ENCODE peak calls at places on chromosome 1, in six cellular contexts. One of them, this sample, is unnamed.

GRCh38 chr1:33256335-33256700 is at the start of gene ZNF362:
- DNase-seq in NB4: peak; percentile 75
- DNase-seq in A549: peak; percentile 49
- DNase-seq in K562: peak; percentile 31
- DNase-seq in HepG2: no peak
- DNase-seq in GM12878: no peak
- DNase-seq in this sample: peak; percentile 36

GRCh38 chr1:52032124-52032784 is 1.4 kb downstream of the KTI12 start:
- DNase-seq in GM12878: no peak
- DNase-seq in NB4: no peak
- DNase-seq in A549: no peak
- DNase-seq in HepG2: no peak
- DNase-seq in K562: peak; percentile 23
- DNase-seq in this sample: no peak

GRCh38 chr1:216462061-216462775 is 39.0 kb upstream of the USH2A start:
- DNase-seq in A549: peak; percentile 13
- DNase-seq in HepG2: no peak
- DNase-seq in GM12878: no peak
- DNase-seq in NB4: no peak
- DNase-seq in K562: no peak
- DNase-seq in this sample: no peak

GRCh38 chr1:150516616-150517015 is 1.1 kb downstream of the FALEC start:
- DNase-seq in NB4: peak; percentile 55
- DNase-seq in HepG2: peak; percentile 49
- DNase-seq in A549: peak; percentile 36
- DNase-seq in GM12878: no peak
- DNase-seq in K562: peak; percentile 68
- DNase-seq in this sample: peak; percentile 31

GRCh38 chr1:15523104-15523921 is 702 bp downstream of the CASP9 start:
- DNase-seq in HepG2: no peak
- DNase-seq in K562: peak; percentile 27
- DNase-seq in GM12878: no peak
- DNase-seq in NB4: no peak
- DNase-seq in A549: no peak
- DNase-seq in this sample: no peak

GRCh38 chr1:84298688-84299535 is 2.6 kb upstream of the SAMD13 start:
- DNase-seq in A549: peak; percentile 34
- DNase-seq in HepG2: no peak
- DNase-seq in GM12878: no peak
- DNase-seq in K562: peak; percentile 59
- DNase-seq in NB4: peak; percentile 52
- DNase-seq in this sample: peak; percentile 60

GRCh38 chr1:1763657-1764621 is 14.3 kb downstream of the NADK start:
- DNase-seq in K562: no peak
- DNase-seq in NB4: peak; percentile 98
- DNase-seq in GM12878: no peak
- DNase-seq in HepG2: no peak
- DNase-seq in A549: peak; percentile 67
- DNase-seq in this sample: no peak

GRCh38 chr1:159958721-159959380 is 4.8 kb upstream of the SLAMF9 start:
- DNase-seq in K562: no peak
- DNase-seq in NB4: no peak
- DNase-seq in A549: no peak
- DNase-seq in GM12878: no peak
- DNase-seq in HepG2: no peak
- DNase-seq in this sample: no peak

GRCh38 chr1:203120325-203121138 is 7.0 kb upstream of the ADORA1 start:
- DNase-seq in A549: no peak
- DNase-seq in HepG2: no peak
- DNase-seq in GM12878: no peak
- DNase-seq in NB4: peak; percentile 44
- DNase-seq in K562: no peak
- DNase-seq in this sample: no peak

GRCh38 chr1:4001461-4001860 is 101.4 kb upstream of the C1orf174 start:
- DNase-seq in A549: no peak
- DNase-seq in GM12878: no peak
- DNase-seq in K562: no peak
- DNase-seq in HepG2: no peak
- DNase-seq in NB4: no peak
- DNase-seq in this sample: no peak

GRCh38 chr1:2397007-2397679 is 5.5 kb downstream of the RER1 start:
- DNase-seq in GM12878: no peak
- DNase-seq in A549: no peak
- DNase-seq in K562: no peak
- DNase-seq in HepG2: no peak
- DNase-seq in NB4: no peak
- DNase-seq in this sample: no peak

GRCh38 chr1:34640654-34641401 is 114.0 kb upstream of the GJB5 start:
- DNase-seq in HepG2: no peak
- DNase-seq in K562: no peak
- DNase-seq in A549: no peak
- DNase-seq in GM12878: no peak
- DNase-seq in NB4: no peak
- DNase-seq in this sample: no peak

GRCh38 chr1:71660417-71660816 is 579.6 kb upstream of the ZRANB2 start:
- DNase-seq in NB4: no peak
- DNase-seq in A549: no peak
- DNase-seq in HepG2: no peak
- DNase-seq in GM12878: no peak
- DNase-seq in K562: no peak
- DNase-seq in this sample: no peak

GRCh38 chr1:233993651-233994050 is 89.2 kb downstream of the SLC35F3 start:
- DNase-seq in NB4: no peak
- DNase-seq in A549: peak; percentile 29
- DNase-seq in GM12878: peak; percentile 5
- DNase-seq in HepG2: no peak
- DNase-seq in K562: no peak
- DNase-seq in this sample: no peak

GRCh38 chr1:50272923-50273322 is 150.3 kb downstream of the DMRTA2 start:
- DNase-seq in K562: no peak
- DNase-seq in NB4: no peak
- DNase-seq in GM12878: no peak
- DNase-seq in A549: no peak
- DNase-seq in HepG2: no peak
- DNase-seq in this sample: no peak

GRCh38 chr1:156140879-156141707 is 12.3 kb upstream of the SEMA4A start:
- DNase-seq in NB4: peak; percentile 41
- DNase-seq in HepG2: no peak
- DNase-seq in K562: peak; percentile 55
- DNase-seq in GM12878: no peak
- DNase-seq in A549: no peak
- DNase-seq in this sample: peak; percentile 31

GRCh38 chr1:160375788-160376524 is 9.1 kb downstream of the NHLH1 start:
- DNase-seq in GM12878: no peak
- DNase-seq in A549: no peak
- DNase-seq in K562: peak; percentile 45
- DNase-seq in HepG2: peak; percentile 16
- DNase-seq in NB4: peak; percentile 57
- DNase-seq in this sample: no peak

GRCh38 chr1:205733438-205734175 is 16.4 kb downstream of the NUCKS1 start:
- DNase-seq in K562: no peak
- DNase-seq in NB4: no peak
- DNase-seq in HepG2: no peak
- DNase-seq in A549: no peak
- DNase-seq in GM12878: no peak
- DNase-seq in this sample: no peak

GRCh38 chr1:230752407-230752806 is 5.2 kb downstream of the CAPN9 start:
- DNase-seq in NB4: no peak
- DNase-seq in HepG2: no peak
- DNase-seq in K562: no peak
- DNase-seq in A549: no peak
- DNase-seq in GM12878: no peak
- DNase-seq in this sample: no peak

GRCh38 chr1:205449750-205450443 is 5.9 kb downstream of the BLACAT1 start:
- DNase-seq in NB4: peak; percentile 18
- DNase-seq in GM12878: no peak
- DNase-seq in K562: peak; percentile 89
- DNase-seq in HepG2: peak; percentile 99
- DNase-seq in A549: peak; percentile 35
- DNase-seq in this sample: no peak

GRCh38 chr1:8554956-8555534 is 237.1 kb downstream of the SLC45A1 start:
- DNase-seq in A549: no peak
- DNase-seq in HepG2: no peak
- DNase-seq in K562: peak; percentile 27
- DNase-seq in GM12878: no peak
- DNase-seq in NB4: no peak
- DNase-seq in this sample: peak; percentile 53

GRCh38 chr1:178294654-178295053 is 200.8 kb downstream of the RASAL2 start:
- DNase-seq in K562: no peak
- DNase-seq in GM12878: no peak
- DNase-seq in HepG2: no peak
- DNase-seq in A549: no peak
- DNase-seq in NB4: no peak
- DNase-seq in this sample: no peak

GRCh38 chr1:201147396-201148015 is 6.8 kb downstream of the TMEM9 start:
- DNase-seq in NB4: no peak
- DNase-seq in A549: no peak
- DNase-seq in GM12878: no peak
- DNase-seq in K562: no peak
- DNase-seq in HepG2: no peak
- DNase-seq in this sample: no peak

GRCh38 chr1:93629101-93630059 is 52.3 kb downstream of the BCAR3 start:
- DNase-seq in A549: peak; percentile 70
- DNase-seq in K562: peak; percentile 71
- DNase-seq in HepG2: peak; percentile 65
- DNase-seq in NB4: peak; percentile 70
- DNase-seq in GM12878: peak; percentile 28
- DNase-seq in this sample: peak; percentile 82

GRCh38 chr1:182601416-182601786 is 2.8 kb downstream of the RGS16 start:
- DNase-seq in GM12878: peak; percentile 64
- DNase-seq in NB4: peak; percentile 86
- DNase-seq in A549: peak; percentile 82
- DNase-seq in HepG2: peak; percentile 75
- DNase-seq in K562: peak; percentile 90
- DNase-seq in this sample: peak; percentile 57
- TF ChIP-seq MYC in GM12878: no peak
- TF ChIP-seq MYC in NB4: peak; percentile 90
- TF ChIP-seq MYC in A549: peak; percentile 85
- TF ChIP-seq MYC in HepG2: peak; percentile 29
- TF ChIP-seq MYC in K562: no peak
- TF ChIP-seq MYC in this sample: no peak

DNA sequence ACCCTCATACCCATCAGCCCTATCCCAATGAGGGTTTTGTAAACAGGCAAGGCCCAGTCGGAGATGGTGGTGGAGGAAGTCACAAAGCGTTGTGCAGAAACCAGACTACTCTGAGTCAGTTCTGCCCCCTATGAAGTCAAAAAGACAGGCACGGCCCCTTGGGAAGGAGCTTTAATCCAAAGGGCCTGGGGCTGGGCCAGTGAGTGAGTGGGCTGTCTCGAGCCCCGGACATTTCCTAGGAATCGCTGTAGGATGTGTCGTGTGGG is 442 bp upstream of the AHCYL1 start:
- DNase-seq in HepG2: no peak
- DNase-seq in GM12878: no peak
- DNase-seq in NB4: peak; percentile 77
- DNase-seq in A549: peak; percentile 65
- DNase-seq in K562: no peak
- DNase-seq in this sample: peak; percentile 34
- TF ChIP-seq MYC in HepG2: no peak
- TF ChIP-seq MYC in GM12878: no peak
- TF ChIP-seq MYC in NB4: no peak
- TF ChIP-seq MYC in A549: no peak
- TF ChIP-seq MYC in K562: no peak
- TF ChIP-seq MYC in this sample: no peak

GRCh38 chr1:7302126-7302525 is 469.0 kb upstream of the VAMP3 start:
- DNase-seq in HepG2: no peak
- DNase-seq in K562: no peak
- DNase-seq in A549: no peak
- DNase-seq in GM12878: no peak
- DNase-seq in NB4: no peak
- DNase-seq in this sample: no peak

GRCh38 chr1:7302873-7303272 is 468.2 kb upstream of the VAMP3 start:
- DNase-seq in HepG2: no peak
- DNase-seq in GM12878: no peak
- DNase-seq in K562: no peak
- DNase-seq in A549: peak; percentile 82
- DNase-seq in NB4: no peak
- DNase-seq in this sample: no peak

GRCh38 chr1:7300893-7301292 is 470.2 kb upstream of the VAMP3 start:
- DNase-seq in GM12878: no peak
- DNase-seq in NB4: no peak
- DNase-seq in A549: peak; percentile 93
- DNase-seq in K562: no peak
- DNase-seq in HepG2: peak; percentile 58
- DNase-seq in this sample: peak; percentile 18

GRCh38 chr1:7299994-7300393 is 471.1 kb upstream of the VAMP3 start:
- DNase-seq in NB4: no peak
- DNase-seq in A549: peak; percentile 49
- DNase-seq in K562: no peak
- DNase-seq in HepG2: no peak
- DNase-seq in GM12878: no peak
- DNase-seq in this sample: peak; percentile 70

GRCh38 chr1:7301346-7301993 is 469.6 kb upstream of the VAMP3 start:
- DNase-seq in K562: no peak
- DNase-seq in A549: peak; percentile 56
- DNase-seq in NB4: no peak
- DNase-seq in GM12878: no peak
- DNase-seq in HepG2: no peak
- DNase-seq in this sample: no peak
- TF ChIP-seq MYC in K562: no peak
- TF ChIP-seq MYC in A549: no peak
- TF ChIP-seq MYC in NB4: no peak
- TF ChIP-seq MYC in GM12878: no peak
- TF ChIP-seq MYC in HepG2: no peak
- TF ChIP-seq MYC in this sample: no peak

DNA sequence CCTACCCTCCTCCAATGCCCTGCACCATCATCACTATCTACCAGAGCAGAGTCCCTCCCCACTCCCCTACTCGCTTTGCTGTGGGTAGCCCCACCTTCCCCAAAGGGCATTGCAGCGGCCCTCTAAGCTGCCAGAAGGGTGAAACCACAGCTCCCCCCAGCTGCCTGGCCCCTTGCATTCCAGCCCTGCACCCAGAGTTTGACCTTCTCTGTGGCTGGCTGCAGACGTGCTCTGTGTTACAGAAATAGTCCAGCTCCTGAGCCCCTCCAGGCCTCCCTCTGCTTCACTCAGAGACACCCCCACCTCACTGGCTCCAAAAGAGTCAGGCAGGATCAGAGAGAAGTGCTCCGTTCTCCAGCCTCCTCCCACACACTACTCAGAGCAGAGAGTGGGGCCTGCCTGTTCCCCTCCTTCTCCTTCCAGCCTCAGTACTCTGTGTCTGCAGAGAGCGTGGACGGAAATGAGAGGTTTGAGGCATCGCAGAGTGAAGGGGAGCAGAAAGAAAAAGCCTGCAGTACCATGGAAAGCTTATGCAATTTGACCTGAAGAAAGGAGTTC is 63.2 kb downstream of the PLEKHA6 start:
- DNase-seq in HepG2: peak; percentile 41
- DNase-seq in K562: no peak
- DNase-seq in NB4: peak; percentile 45
- DNase-seq in A549: no peak
- DNase-seq in GM12878: no peak
- DNase-seq in this sample: no peak
- TF ChIP-seq MYC in HepG2: no peak
- TF ChIP-seq MYC in K562: no peak
- TF ChIP-seq MYC in NB4: no peak
- TF ChIP-seq MYC in A549: no peak
- TF ChIP-seq MYC in GM12878: no peak
- TF ChIP-seq MYC in this sample: no peak

This sample was measured in endothelial cell of umbilical vein.